ENCODE peak calls at places on chromosomes 12 and 14, in five cellular contexts. One of them, this sample, is unnamed.

GRCh38 chr12:104063712-104064030 is 660 bp upstream of the HCFC2 start:
- DNase-seq in iPS DF 6.9: no peak
- DNase-seq in tibial nerve: no peak
- DNase-seq in astrocyte: peak; percentile 53
- DNase-seq in IMR-90: peak; percentile 61
- DNase-seq in this sample: no peak

GRCh38 chr12:54162741-54163140 is 26.0 kb downstream of the SMUG1 start:
- DNase-seq in tibial nerve: no peak
- DNase-seq in astrocyte: no peak
- DNase-seq in iPS DF 6.9: no peak
- DNase-seq in IMR-90: no peak
- DNase-seq in this sample: no peak

GRCh38 chr12:12499909-12500604 is 62.6 kb downstream of the DUSP16 start:
- DNase-seq in IMR-90: no peak
- DNase-seq in tibial nerve: no peak
- DNase-seq in astrocyte: no peak
- DNase-seq in iPS DF 6.9: no peak
- DNase-seq in this sample: no peak

GRCh38 chr14:72715215-72715909 is 178.5 kb downstream of the DPF3 start:
- DNase-seq in tibial nerve: no peak
- DNase-seq in astrocyte: no peak
- DNase-seq in iPS DF 6.9: no peak
- DNase-seq in IMR-90: peak; percentile 18
- DNase-seq in this sample: no peak

GRCh38 chr12:104248444-104248843 is 32.9 kb downstream of the TXNRD1 start:
- DNase-seq in iPS DF 6.9: peak; percentile 37
- DNase-seq in IMR-90: no peak
- DNase-seq in astrocyte: no peak
- DNase-seq in tibial nerve: no peak
- DNase-seq in this sample: no peak

GRCh38 chr12:122318607-122319311 is 52.5 kb upstream of the VPS33A start:
- DNase-seq in iPS DF 6.9: no peak
- DNase-seq in astrocyte: peak; percentile 96
- DNase-seq in tibial nerve: no peak
- DNase-seq in IMR-90: peak; percentile 91
- DNase-seq in this sample: no peak

GRCh38 chr12:53564941-53565340 is 57.7 kb upstream of the NPFF start:
- DNase-seq in IMR-90: no peak
- DNase-seq in iPS DF 6.9: no peak
- DNase-seq in astrocyte: no peak
- DNase-seq in tibial nerve: no peak
- DNase-seq in this sample: no peak

GRCh38 chr14:23175823-23176222 is 7.6 kb downstream of the SLC7A8 start:
- DNase-seq in IMR-90: peak; percentile 20
- DNase-seq in astrocyte: no peak
- DNase-seq in tibial nerve: no peak
- DNase-seq in iPS DF 6.9: no peak
- DNase-seq in this sample: no peak

GRCh38 chr14:36238666-36239363 is 62.3 kb upstream of the PTCSC3 start:
- DNase-seq in iPS DF 6.9: no peak
- DNase-seq in IMR-90: peak; percentile 70
- DNase-seq in tibial nerve: no peak
- DNase-seq in astrocyte: peak; percentile 85
- DNase-seq in this sample: peak; percentile 46

GRCh38 chr12:1204581-1205121 is 213.6 kb downstream of the ERC1 start:
- DNase-seq in astrocyte: peak; percentile 27
- DNase-seq in tibial nerve: no peak
- DNase-seq in IMR-90: no peak
- DNase-seq in iPS DF 6.9: no peak
- DNase-seq in this sample: no peak

GRCh38 chr12:42166501-42166900 is 21.8 kb upstream of the GXYLT1 start:
- DNase-seq in tibial nerve: no peak
- DNase-seq in iPS DF 6.9: no peak
- DNase-seq in IMR-90: peak; percentile 21
- DNase-seq in astrocyte: peak; percentile 36
- DNase-seq in this sample: no peak

GRCh38 chr14:80186301-80186800 is 25.0 kb downstream of the DIO2 start:
- DNase-seq in tibial nerve: no peak
- DNase-seq in IMR-90: no peak
- DNase-seq in astrocyte: no peak
- DNase-seq in iPS DF 6.9: no peak
- DNase-seq in this sample: no peak

GRCh38 chr12:74563927-74564326 is 26.3 kb downstream of the ATXN7L3B start:
- DNase-seq in IMR-90: no peak
- DNase-seq in iPS DF 6.9: no peak
- DNase-seq in tibial nerve: no peak
- DNase-seq in astrocyte: no peak
- DNase-seq in this sample: no peak

GRCh38 chr12:14473707-14474287 is 93.9 kb downstream of the PLBD1 start:
- DNase-seq in tibial nerve: no peak
- DNase-seq in IMR-90: peak; percentile 18
- DNase-seq in iPS DF 6.9: no peak
- DNase-seq in astrocyte: peak; percentile 31
- DNase-seq in this sample: no peak

DNA sequence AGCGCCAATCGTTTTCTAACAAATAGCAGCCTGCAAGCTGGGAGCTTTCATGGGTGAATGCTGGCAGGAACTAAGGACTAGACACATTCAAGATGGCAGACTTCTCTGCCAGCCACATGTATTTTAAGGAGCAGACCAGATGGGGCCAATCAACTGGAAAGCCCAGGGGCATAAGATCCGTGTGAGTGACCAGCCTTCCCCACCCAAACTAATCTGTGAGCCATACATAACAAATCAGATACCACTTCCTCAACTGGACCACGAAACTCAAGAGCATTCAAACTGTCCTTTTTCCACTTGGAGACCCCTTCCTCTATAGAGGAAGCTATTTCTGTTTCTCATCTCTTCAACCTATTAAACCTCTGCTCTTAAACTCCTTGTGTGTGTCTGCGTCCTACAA is 9.7 kb downstream of the TCL1B start:
- DNase-seq in IMR-90: no peak
- DNase-seq in tibial nerve: no peak
- DNase-seq in iPS DF 6.9: no peak
- DNase-seq in astrocyte: no peak
- DNase-seq in this sample: no peak
- H3K4me1 ChIP-seq in IMR-90: no peaks in the 10 kb centered on the region
- H3K4me1 ChIP-seq in tibial nerve: no peaks in the 10 kb centered on the region
- H3K4me1 ChIP-seq in iPS DF 6.9: peaks cover 4% of the 10 kb centered on the region
- H3K4me1 ChIP-seq in astrocyte: no peaks in the 10 kb centered on the region
- H3K4me1 ChIP-seq in this sample: no peaks in the 10 kb centered on the region

DNA sequence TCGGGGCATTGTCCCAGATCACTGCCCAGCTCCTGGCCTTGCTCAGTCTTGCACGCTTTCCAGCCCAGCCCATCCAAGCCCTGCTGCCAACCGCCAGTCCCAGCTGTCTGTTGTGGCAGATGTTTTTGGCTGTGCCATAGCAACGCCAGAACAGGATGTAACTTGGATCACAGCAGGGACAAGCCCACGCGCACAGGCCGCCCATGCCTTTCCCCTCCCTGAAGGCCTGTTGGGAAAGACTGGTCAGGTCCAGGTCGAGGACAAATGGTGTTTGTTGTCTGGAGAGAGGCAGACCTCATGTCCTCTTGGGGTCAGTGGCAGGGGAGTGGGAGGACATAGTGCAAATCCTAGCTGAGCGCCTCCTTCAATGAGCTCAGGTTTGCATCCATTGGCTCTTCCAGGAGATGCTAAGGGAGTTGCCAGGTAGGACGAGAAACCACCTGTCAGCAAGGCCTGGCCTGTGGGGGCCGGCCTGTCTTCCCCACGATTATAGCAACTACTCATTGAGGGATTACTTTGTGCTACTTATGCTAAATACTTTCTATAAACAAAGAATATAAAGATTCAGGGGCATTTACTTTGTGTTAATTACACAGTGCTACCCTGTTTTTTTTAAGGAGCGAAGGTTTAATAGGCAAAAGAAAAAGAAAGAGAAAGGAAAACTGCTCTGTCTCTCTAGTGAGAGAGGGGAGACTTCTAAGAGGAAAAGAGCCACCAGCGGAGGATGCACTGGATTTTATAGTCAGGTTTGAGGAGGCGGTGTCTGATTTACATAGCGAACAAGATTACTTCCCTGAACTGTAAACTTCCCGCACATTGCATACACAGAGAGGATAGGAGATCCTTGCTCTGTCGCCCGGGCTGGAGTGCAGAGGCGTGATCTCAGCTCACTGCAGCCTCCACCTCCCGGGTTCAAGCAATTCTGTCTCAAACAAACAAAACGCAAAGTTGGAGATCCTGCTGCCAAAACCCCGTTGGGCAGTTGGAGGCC is 42.8 kb upstream of the CORO1C start:
- DNase-seq in IMR-90: peak; percentile 68
- DNase-seq in iPS DF 6.9: no peak
- DNase-seq in astrocyte: peak; percentile 56
- DNase-seq in tibial nerve: peak; percentile 73
- DNase-seq in this sample: peak; percentile 70
- H3K4me1 ChIP-seq in IMR-90: peaks cover 6% of the 10 kb centered on the region
- H3K4me1 ChIP-seq in iPS DF 6.9: peaks cover 4% of the 10 kb centered on the region
- H3K4me1 ChIP-seq in astrocyte: no peaks in the 10 kb centered on the region
- H3K4me1 ChIP-seq in tibial nerve: peaks cover 17% of the 10 kb centered on the region
- H3K4me1 ChIP-seq in this sample: peaks cover 10% of the 10 kb centered on the region

GRCh38 chr12:51906452-51907082 is 737 bp upstream of the ACVRL1 start:
- DNase-seq in iPS DF 6.9: no peak
- DNase-seq in tibial nerve: no peak
- DNase-seq in IMR-90: no peak
- DNase-seq in astrocyte: no peak
- DNase-seq in this sample: no peak
- H3K4me1 ChIP-seq in iPS DF 6.9: no peaks in the 10 kb centered on the region
- H3K4me1 ChIP-seq in tibial nerve: peaks cover 19% of the 10 kb centered on the region
- H3K4me1 ChIP-seq in IMR-90: peaks cover 34% of the 10 kb centered on the region
- H3K4me1 ChIP-seq in astrocyte: peaks cover 5% of the 10 kb centered on the region
- H3K4me1 ChIP-seq in this sample: peaks cover 4% of the 10 kb centered on the region

DNA sequence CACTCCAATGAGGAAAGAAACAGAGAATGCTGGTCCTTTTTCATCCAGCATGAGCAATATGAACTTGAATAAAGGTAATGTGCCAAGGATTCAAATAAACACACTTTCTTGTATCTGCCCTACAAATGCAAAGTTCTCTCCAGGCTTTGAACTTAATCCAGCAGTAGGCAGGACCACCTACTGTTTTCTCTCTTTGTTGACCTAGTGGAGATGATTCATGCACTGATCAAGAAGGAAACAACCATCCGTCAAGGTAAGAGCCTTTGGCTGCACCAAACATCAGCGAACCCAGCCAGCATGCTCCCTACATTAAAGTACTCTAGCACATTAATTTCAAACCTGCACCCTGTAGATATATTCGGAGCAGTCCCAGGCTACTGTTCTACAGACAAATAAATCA is 489.3 kb downstream of the GALC start:
- DNase-seq in tibial nerve: no peak
- DNase-seq in IMR-90: no peak
- DNase-seq in iPS DF 6.9: no peak
- DNase-seq in astrocyte: no peak
- DNase-seq in this sample: no peak
- H3K4me1 ChIP-seq in tibial nerve: no peaks in the 10 kb centered on the region
- H3K4me1 ChIP-seq in IMR-90: no peaks in the 10 kb centered on the region
- H3K4me1 ChIP-seq in iPS DF 6.9: peaks cover 3% of the 10 kb centered on the region
- H3K4me1 ChIP-seq in astrocyte: no peaks in the 10 kb centered on the region
- H3K4me1 ChIP-seq in this sample: no peaks in the 10 kb centered on the region

DNA sequence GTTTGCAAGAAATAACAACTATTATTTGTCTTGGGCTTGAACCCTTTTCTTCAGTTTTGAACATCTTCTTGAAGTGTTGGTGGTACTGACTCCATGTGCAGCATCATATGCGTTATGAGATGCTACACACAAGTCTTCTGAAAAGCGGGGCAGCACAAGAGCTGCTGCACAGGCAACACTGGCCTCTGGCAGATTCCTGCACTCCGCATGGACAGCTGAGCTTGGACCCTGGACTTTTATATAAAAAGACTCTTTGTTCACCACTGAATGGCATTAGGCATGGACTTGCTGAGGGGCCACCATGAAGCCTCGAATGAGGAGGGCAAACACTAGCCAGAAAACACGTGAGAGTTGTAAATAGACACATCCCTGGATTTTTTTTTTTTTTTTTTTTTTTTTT is 210.9 kb upstream of the NPAS3 start:
- DNase-seq in tibial nerve: no peak
- DNase-seq in iPS DF 6.9: no peak
- DNase-seq in IMR-90: no peak
- DNase-seq in astrocyte: no peak
- DNase-seq in this sample: no peak
- H3K4me1 ChIP-seq in tibial nerve: peaks cover 11% of the 10 kb centered on the region
- H3K4me1 ChIP-seq in iPS DF 6.9: no peaks in the 10 kb centered on the region
- H3K4me1 ChIP-seq in IMR-90: no peaks in the 10 kb centered on the region
- H3K4me1 ChIP-seq in astrocyte: peaks cover 16% of the 10 kb centered on the region
- H3K4me1 ChIP-seq in this sample: peaks cover 15% of the 10 kb centered on the region